ENCODE peak calls at places on chromosomes 2 and 18, in four cellular contexts. One of them, this sample, is unnamed.

GRCh38 chr18:11728247-11728646 is 39.2 kb downstream of the GNAL start:
- DNase-seq in right cardiac atrium: no peak
- DNase-seq in COR-L47: no peak
- DNase-seq in iPS DF 6.9: no peak
- DNase-seq in this sample: no peak

GRCh38 chr2:1790996-1791395 is 46.7 kb upstream of the PXDN start:
- DNase-seq in right cardiac atrium: no peak
- DNase-seq in COR-L47: no peak
- DNase-seq in iPS DF 6.9: no peak
- DNase-seq in this sample: no peak

GRCh38 chr18:24341361-24341760 is 56.3 kb downstream of the OSBPL1A start:
- DNase-seq in right cardiac atrium: no peak
- DNase-seq in COR-L47: no peak
- DNase-seq in iPS DF 6.9: no peak
- DNase-seq in this sample: no peak

GRCh38 chr2:158204741-158205165 is 103.1 kb downstream of the UPP2 start:
- DNase-seq in right cardiac atrium: no peak
- DNase-seq in COR-L47: no peak
- DNase-seq in iPS DF 6.9: no peak
- DNase-seq in this sample: no peak

GRCh38 chr2:201130524-201131186 is 14.7 kb downstream of the CFLAR start:
- DNase-seq in right cardiac atrium: peak; percentile 23
- DNase-seq in COR-L47: no peak
- DNase-seq in iPS DF 6.9: no peak
- DNase-seq in this sample: no peak

GRCh38 chr2:173997269-173997668 is 32.1 kb upstream of the SP3 start:
- DNase-seq in right cardiac atrium: peak; percentile 88
- DNase-seq in COR-L47: no peak
- DNase-seq in iPS DF 6.9: no peak
- DNase-seq in this sample: peak; percentile 74

GRCh38 chr18:58128286-58129018 is 84.4 kb downstream of the NEDD4L start:
- DNase-seq in right cardiac atrium: no peak
- DNase-seq in COR-L47: no peak
- DNase-seq in iPS DF 6.9: no peak
- DNase-seq in this sample: no peak

GRCh38 chr2:146734042-146734715 is 1110.7 kb upstream of the ACVR2A start:
- DNase-seq in right cardiac atrium: no peak
- DNase-seq in COR-L47: peak; percentile 28
- DNase-seq in iPS DF 6.9: peak; percentile 13
- DNase-seq in this sample: no peak

GRCh38 chr18:10051877-10052631 is 138.2 kb downstream of the VAPA start:
- DNase-seq in right cardiac atrium: no peak
- DNase-seq in COR-L47: no peak
- DNase-seq in iPS DF 6.9: no peak
- DNase-seq in this sample: no peak

GRCh38 chr2:46422717-46423394 is 56.5 kb upstream of the TMEM247 start:
- DNase-seq in right cardiac atrium: no peak
- DNase-seq in COR-L47: no peak
- DNase-seq in iPS DF 6.9: no peak
- DNase-seq in this sample: no peak

GRCh38 chr18:48445540-48445939 is 36.4 kb upstream of the ZBTB7C start:
- DNase-seq in right cardiac atrium: peak; percentile 84
- DNase-seq in COR-L47: peak; percentile 76
- DNase-seq in iPS DF 6.9: peak; percentile 54
- DNase-seq in this sample: no peak

GRCh38 chr2:226911932-226912331 is 76.1 kb downstream of the RHBDD1 start:
- DNase-seq in right cardiac atrium: no peak
- DNase-seq in COR-L47: no peak
- DNase-seq in iPS DF 6.9: no peak
- DNase-seq in this sample: no peak

GRCh38 chr2:28626891-28627421 is 124.7 kb upstream of the PPP1CB start:
- DNase-seq in right cardiac atrium: no peak
- DNase-seq in COR-L47: no peak
- DNase-seq in iPS DF 6.9: no peak
- DNase-seq in this sample: peak; percentile 73

GRCh38 chr18:22872894-22873537 is 60.1 kb upstream of the RBBP8 start:
- DNase-seq in right cardiac atrium: no peak
- DNase-seq in COR-L47: no peak
- DNase-seq in iPS DF 6.9: no peak
- DNase-seq in this sample: no peak

GRCh38 chr18:67467188-67467587 is 49.3 kb downstream of the DSEL start:
- DNase-seq in right cardiac atrium: no peak
- DNase-seq in COR-L47: peak; percentile 94
- DNase-seq in iPS DF 6.9: no peak
- DNase-seq in this sample: no peak

GRCh38 chr2:190283783-190284182 is 35.8 kb downstream of the HIBCH start:
- DNase-seq in right cardiac atrium: no peak
- DNase-seq in COR-L47: no peak
- DNase-seq in iPS DF 6.9: no peak
- DNase-seq in this sample: no peak